ENCODE peak calls at places on chromosomes 3 and 15, in four cellular contexts. N, T, D and S are unnamed samples.

GRCh38 chr3:72973031-72973723 is 23.4 kb upstream of the PPP4R2 start:
- DNase-seq in N (peak), T (no peak), D (no peak), S (peak)

GRCh38 chr15:77060560-77060959 is 10.3 kb downstream of the TSPAN3 start:
- DNase-seq in N (no peak), T (peak), D (no peak), S (no peak)

GRCh38 chr15:53974121-53974520 is 4.1 kb upstream of the UNC13C start:
- DNase-seq in N (no peak), T (no peak), D (no peak), S (no peak)

GRCh38 chr15:58463815-58464697 is 32.3 kb downstream of the LIPC start:
- DNase-seq in N (peak), T (peak), D (no peak), S (no peak)

GRCh38 chr15:98077186-98077585 is 116.7 kb downstream of the ARRDC4 start:
- DNase-seq in N (no peak), T (peak), D (no peak), S (peak)

GRCh38 chr3:63960048-63960711 is 48.0 kb upstream of the SCAANT1 start:
- DNase-seq in N (no peak), T (peak), D (no peak), S (peak)

GRCh38 chr3:152197937-152198336 is 70.8 kb upstream of the MBNL1 start:
- DNase-seq in N (no peak), T (no peak), D (no peak), S (no peak)

GRCh38 chr3:124791639-124792111 is 61.4 kb downstream of the UMPS start:
- DNase-seq in N (no peak), T (peak), D (no peak), S (no peak)

GRCh38 chr3:31232049-31233040 is 300.4 kb upstream of the STT3B start:
- DNase-seq in N (no peak), T (peak), D (no peak), S (no peak)

GRCh38 chr3:100072328-100073048 is 41.8 kb downstream of the FILIP1L start:
- DNase-seq in N (no peak), T (peak), D (no peak), S (no peak)

GRCh38 chr15:53880353-53880752 is 97.9 kb upstream of the UNC13C start:
- DNase-seq in N (no peak), T (no peak), D (no peak), S (no peak)

GRCh38 chr3:44477312-44478030 is at the start of gene ZNF445:
- DNase-seq in N (peak), T (peak), D (peak), S (peak)

GRCh38 chr15:99955532-99955931 is 222.3 kb upstream of the LYSMD4 start:
- DNase-seq in N (no peak), T (no peak), D (no peak), S (no peak)

GRCh38 chr15:63135281-63135680 is 13.6 kb downstream of the LACTB start:
- DNase-seq in N (no peak), T (peak), D (no peak), S (no peak)

GRCh38 chr3:196440696-196441095 is 8.5 kb upstream of the UBXN7 start:
- DNase-seq in N (no peak), T (peak), D (no peak), S (no peak)

GRCh38 chr3:158094917-158095301 is 11.3 kb downstream of the SHOX2 start:
- DNase-seq in N (no peak), T (no peak), D (no peak), S (no peak)

GRCh38 chr3:129519896-129520440 is 8.5 kb upstream of the RHO start:
- DNase-seq in N (no peak), T (no peak), D (no peak), S (no peak)
- TF ChIP-seq CTCF in N (no peak), T (no peak), D (no peak), S (no peak)

GRCh38 chr15:82568986-82569385 is 28.7 kb upstream of the RPS17 start:
- DNase-seq in N (no peak), T (no peak), D (no peak), S (no peak)

GRCh38 chr15:82567661-82568060 is 27.4 kb upstream of the RPS17 start:
- DNase-seq in N (no peak), T (no peak), D (no peak), S (no peak)

GRCh38 chr15:82569834-82570233 is 29.6 kb upstream of the RPS17 start:
- DNase-seq in N (no peak), T (no peak), D (no peak), S (no peak)

GRCh38 chr15:82570721-82571519 is 30.7 kb upstream of the RPS17 start:
- DNase-seq in N (no peak), T (peak), D (no peak), S (no peak)

DNA sequence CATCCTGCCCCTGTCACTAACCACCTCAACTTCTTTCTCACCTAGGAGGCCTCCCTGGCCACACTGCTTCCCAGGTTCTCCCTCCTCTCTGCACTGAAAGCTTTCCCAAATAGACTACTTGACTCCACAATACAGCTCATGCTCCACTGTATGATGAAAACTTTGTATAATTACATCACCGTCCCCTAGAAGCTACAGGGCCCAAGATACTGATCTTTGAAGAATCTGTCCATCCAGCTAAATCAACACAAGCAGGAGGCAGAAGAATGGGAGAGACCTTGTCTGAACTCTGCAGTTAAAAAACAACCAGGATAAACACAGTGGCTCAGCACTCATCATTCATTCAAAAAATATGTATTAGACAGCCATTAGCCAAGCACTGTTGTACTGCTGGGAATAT is 26.4 kb upstream of the RPS17 start:
- DNase-seq in N (peak), T (peak), D (no peak), S (no peak)
- TF ChIP-seq CTCF in N (no peak), T (no peak), D (no peak), S (no peak)

GRCh38 chr3:192091831-192092230 is 630.9 kb downstream of the PYDC2 start:
- DNase-seq in N (no peak), T (no peak), D (no peak), S (no peak)

GRCh38 chr3:192092388-192093005 is 631.5 kb downstream of the PYDC2 start:
- DNase-seq in N (no peak), T (no peak), D (no peak), S (no peak)

GRCh38 chr3:192090586-192090985 is 629.6 kb downstream of the PYDC2 start:
- DNase-seq in N (peak), T (no peak), D (peak), S (peak)
- TF ChIP-seq CTCF in N (peak), T (no peak), D (no peak), S (peak)

GRCh38 chr3:47475570-47476329 is at the start of gene SCAP:
- DNase-seq in N (peak), T (peak), D (peak), S (peak)
- TF ChIP-seq CTCF in N (peak), T (peak), D (peak), S (peak)

GRCh38 chr3:146331967-146332366 is 81.1 kb upstream of the PLSCR4 start:
- DNase-seq in N (no peak), T (no peak), D (no peak), S (no peak)

GRCh38 chr3:146325170-146325569 is 74.3 kb upstream of the PLSCR4 start:
- DNase-seq in N (no peak), T (no peak), D (no peak), S (no peak)

GRCh38 chr3:146322216-146322615 is 71.3 kb upstream of the PLSCR4 start:
- DNase-seq in N (no peak), T (peak), D (no peak), S (no peak)

DNA sequence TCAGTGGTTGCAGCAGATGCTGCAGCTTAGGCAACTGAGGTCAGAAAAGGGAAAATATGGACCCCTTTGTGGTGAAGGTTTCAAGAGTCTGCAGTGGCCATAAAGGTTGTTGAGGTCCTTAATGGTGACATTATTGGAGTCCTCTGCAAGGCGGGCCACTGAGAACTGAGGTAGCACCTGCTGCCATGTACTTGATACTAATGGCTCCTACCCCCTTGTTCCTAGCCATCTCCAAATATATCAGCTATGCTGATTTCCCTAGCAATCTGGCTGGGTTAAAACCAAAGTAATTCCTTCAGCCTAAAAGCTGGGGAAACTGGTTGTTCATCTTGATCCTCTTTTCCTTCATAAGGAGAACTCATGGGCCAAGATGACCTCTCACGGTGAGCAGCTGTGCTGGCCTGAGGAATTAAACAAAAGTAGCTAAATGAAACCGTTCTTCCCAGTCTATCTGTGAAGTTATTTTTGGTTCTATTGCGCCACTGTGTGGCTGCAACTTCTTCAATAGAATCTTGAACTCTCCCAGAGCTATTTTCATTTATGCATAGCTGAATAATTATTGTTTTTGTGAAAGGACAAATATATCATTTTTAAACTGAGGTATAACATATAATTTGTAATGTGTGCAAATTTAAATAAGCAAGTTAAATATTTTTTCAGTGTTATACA is 76.1 kb upstream of the PLSCR4 start:
- DNase-seq in N (peak), T (peak), D (no peak), S (peak)
- TF ChIP-seq CTCF in N (peak), T (peak), D (no peak), S (peak)

DNA sequence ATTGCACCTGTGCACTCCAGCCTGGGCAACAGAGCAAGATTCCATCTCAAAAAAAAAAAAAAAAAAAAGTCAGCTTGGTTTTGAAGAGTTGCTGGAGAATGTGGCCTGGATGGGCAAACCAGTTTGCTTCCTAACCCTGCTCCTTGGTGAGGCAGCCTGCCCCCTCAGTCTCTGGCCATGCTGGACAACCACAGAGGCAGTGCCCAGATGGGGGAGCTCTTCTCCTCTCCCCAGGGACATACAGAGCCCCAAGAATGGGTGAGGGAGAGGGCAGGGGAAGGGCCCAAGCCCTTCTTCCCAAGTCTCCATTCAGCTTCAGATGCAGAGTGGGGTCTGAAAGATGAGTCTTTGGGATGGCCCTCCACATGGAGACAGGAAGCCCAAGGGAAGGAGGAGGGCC is 27.9 kb downstream of the CD276 start:
- DNase-seq in N (no peak), T (no peak), D (no peak), S (no peak)
- TF ChIP-seq CTCF in N (peak), T (peak), D (no peak), S (no peak)

DNA sequence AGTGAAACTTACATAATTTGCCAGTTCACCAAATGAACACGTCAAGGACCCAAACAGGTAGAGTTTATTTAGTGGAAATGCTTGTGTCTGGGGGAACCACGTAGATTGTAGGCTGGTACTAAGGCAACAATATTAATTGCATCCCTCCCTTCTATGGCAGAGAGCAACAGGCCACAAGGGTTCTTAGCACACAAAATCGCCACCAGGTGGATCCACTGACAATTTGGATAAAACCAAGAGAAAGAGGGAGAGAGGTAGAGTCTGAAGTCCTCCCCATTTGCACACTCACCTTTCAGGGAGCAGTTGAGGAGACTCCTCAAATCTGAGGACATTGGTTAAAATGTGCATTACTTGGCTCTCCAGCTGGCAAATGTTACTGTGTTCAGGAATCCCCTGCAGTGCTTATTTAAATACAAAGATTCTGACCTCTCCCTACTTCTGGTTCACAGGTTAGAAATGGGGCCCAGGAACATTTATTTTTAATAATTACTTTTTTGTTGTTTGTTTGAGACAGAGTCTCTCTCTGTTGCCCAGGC is 181.0 kb upstream of the FEZF2 start:
- DNase-seq in N (peak), T (peak), D (peak), S (peak)
- TF ChIP-seq CTCF in N (no peak), T (peak), D (peak), S (no peak)

GRCh38 chr3:160649596-160649995 is 27.4 kb upstream of the ARL14 start:
- DNase-seq in N (no peak), T (no peak), D (no peak), S (no peak)

GRCh38 chr3:160644491-160644890 is 32.5 kb upstream of the ARL14 start:
- DNase-seq in N (no peak), T (no peak), D (no peak), S (no peak)

GRCh38 chr3:160641675-160642330 is 35.2 kb upstream of the ARL14 start:
- DNase-seq in N (no peak), T (peak), D (no peak), S (no peak)

GRCh38 chr3:160648701-160649100 is 28.3 kb upstream of the ARL14 start:
- DNase-seq in N (no peak), T (no peak), D (no peak), S (no peak)

DNA sequence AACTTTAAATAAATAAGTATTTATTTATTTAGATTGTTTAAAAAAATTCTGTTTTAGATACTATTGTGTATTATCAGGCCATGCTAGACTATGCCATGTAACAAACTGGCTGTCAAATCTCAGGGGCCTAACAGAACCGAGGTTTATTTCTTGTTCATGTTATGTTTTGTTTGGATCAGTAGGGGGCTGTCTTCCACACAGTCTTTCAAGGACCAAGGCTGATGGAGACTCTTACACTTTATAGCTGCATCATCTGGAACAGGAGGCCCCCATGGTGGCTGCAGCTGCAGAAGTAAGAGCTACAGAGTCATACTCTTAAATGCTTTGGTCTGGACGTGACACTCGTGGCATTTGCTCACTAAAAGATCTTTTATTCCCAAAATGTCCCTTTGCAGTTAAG is 33.0 kb upstream of the ARL14 start:
- DNase-seq in N (no peak), T (peak), D (no peak), S (no peak)
- TF ChIP-seq CTCF in N (no peak), T (peak), D (no peak), S (peak)

GRCh38 chr3:102235679-102236078 is 199.1 kb upstream of the ZPLD1 start:
- DNase-seq in N (peak), T (no peak), D (no peak), S (no peak)
- TF ChIP-seq CTCF in N (peak), T (peak), D (no peak), S (no peak)